ENCODE peak calls at places on chromosomes 13 and 19, in nine cellular contexts. N is heart right ventricle; Q is breast epithelium; L is cardiac muscle cell; J is GM12878; C is effector memory CD4-positive, alpha-beta T cell; I is K562; W is vagina; E is colonic mucosa. B is an unnamed sample. For H3K4me1, the result is how much of the 10 kb centered on the place peaks cover.

GRCh38 chr13:114296448-114296847 is 15.0 kb downstream of the UPF3A start:
- DNase-seq in N (no peak), Q (no peak), L (no peak), J (no peak), C (no peak), I (no peak), W (no peak), E (no peak), B (no peak)

GRCh38 chr19:49343127-49343526 is 7.9 kb downstream of the CD37 start:
- DNase-seq in N (no peak), Q (no peak), L (no peak), J (no peak), C (no peak), I (no peak), W (no peak), E (no peak), B (no peak)

GRCh38 chr13:112819816-112820215 is 130.0 kb downstream of the ATP11A start:
- DNase-seq in N (no peak), Q (no peak), L (peak), J (no peak), C (no peak), I (no peak), W (no peak), E (no peak), B (no peak)

GRCh38 chr19:30318936-30319335 is 53.2 kb upstream of the ZNF536 start:
- DNase-seq in N (no peak), Q (no peak), L (no peak), J (no peak), C (no peak), I (no peak), W (no peak), E (no peak), B (no peak)

GRCh38 chr13:44718467-44718866 is 142.3 kb upstream of the TSC22D1 start:
- DNase-seq in N (no peak), Q (no peak), L (no peak), J (no peak), C (no peak), I (no peak), W (no peak), E (no peak), B (no peak)

GRCh38 chr13:45674908-45675307 is 27.2 kb upstream of the CBY2 start:
- DNase-seq in N (no peak), Q (no peak), L (peak), J (no peak), C (no peak), I (no peak), W (no peak), E (no peak), B (no peak)

GRCh38 chr19:53132231-53132991 is at the start of gene ZNF415:
- DNase-seq in N (peak), Q (peak), L (peak), J (no peak), C (peak), I (no peak), W (no peak), E (peak), B (peak)

GRCh38 chr13:31629085-31629785 is 110.1 kb upstream of the RXFP2 start:
- DNase-seq in N (no peak), Q (no peak), L (no peak), J (no peak), C (no peak), I (no peak), W (no peak), E (no peak), B (no peak)

GRCh38 chr13:91986771-91987515 is 588.5 kb downstream of the GPC5 start:
- DNase-seq in N (no peak), Q (no peak), L (no peak), J (no peak), C (no peak), I (no peak), W (no peak), E (no peak), B (no peak)

GRCh38 chr13:40187324-40187795 is 479.1 kb downstream of the FOXO1 start:
- DNase-seq in N (no peak), Q (no peak), L (no peak), J (no peak), C (peak), I (no peak), W (peak), E (no peak), B (no peak)
- H3K4me1 ChIP-seq in N (under half), Q (under half), L (under half), J (under half), C (half or more), I (under half), W (under half), E (under half), B (under half)

GRCh38 chr19:46606681-46607440 is 5.7 kb downstream of the CALM3 start:
- DNase-seq in N (no peak), Q (no peak), L (no peak), J (no peak), C (no peak), I (no peak), W (no peak), E (peak), B (no peak)

GRCh38 chr19:46608178-46608577 is 7.0 kb downstream of the CALM3 start:
- DNase-seq in N (no peak), Q (peak), L (no peak), J (no peak), C (no peak), I (no peak), W (no peak), E (peak), B (peak)

GRCh38 chr19:46606019-46606418 is 4.9 kb downstream of the CALM3 start:
- DNase-seq in N (no peak), Q (peak), L (no peak), J (no peak), C (no peak), I (no peak), W (peak), E (no peak), B (peak)

GRCh38 chr19:46608581-46609345 is 7.6 kb downstream of the CALM3 start:
- DNase-seq in N (no peak), Q (no peak), L (no peak), J (no peak), C (no peak), I (no peak), W (peak), E (peak), B (peak)

DNA sequence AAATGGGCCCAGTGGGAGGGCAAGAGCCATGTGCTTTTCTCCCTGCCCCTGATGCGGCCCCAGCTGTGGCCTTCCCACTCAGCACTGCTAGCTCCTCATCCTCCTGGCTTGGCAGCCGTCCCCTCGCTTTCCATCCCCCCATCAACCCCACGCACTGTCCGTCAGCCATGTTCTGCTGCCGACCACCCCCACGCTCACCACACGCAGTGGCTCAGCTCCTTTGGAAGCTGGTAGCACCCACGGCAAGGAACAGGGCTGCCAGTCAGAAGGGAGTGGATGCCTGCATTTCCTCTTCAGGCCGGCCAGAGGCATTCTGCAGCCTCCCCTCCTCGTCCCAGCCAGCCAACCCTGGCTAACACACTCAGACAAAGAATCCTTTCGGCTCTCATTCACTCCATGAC is 6.3 kb downstream of the CALM3 start:
- DNase-seq in N (no peak), Q (peak), L (no peak), J (no peak), C (no peak), I (no peak), W (no peak), E (peak), B (no peak)
- H3K4me1 ChIP-seq in N (under half), Q (under half), L (under half), J (under half), C (under half), I (under half), W (under half), E (under half), B (under half)

DNA sequence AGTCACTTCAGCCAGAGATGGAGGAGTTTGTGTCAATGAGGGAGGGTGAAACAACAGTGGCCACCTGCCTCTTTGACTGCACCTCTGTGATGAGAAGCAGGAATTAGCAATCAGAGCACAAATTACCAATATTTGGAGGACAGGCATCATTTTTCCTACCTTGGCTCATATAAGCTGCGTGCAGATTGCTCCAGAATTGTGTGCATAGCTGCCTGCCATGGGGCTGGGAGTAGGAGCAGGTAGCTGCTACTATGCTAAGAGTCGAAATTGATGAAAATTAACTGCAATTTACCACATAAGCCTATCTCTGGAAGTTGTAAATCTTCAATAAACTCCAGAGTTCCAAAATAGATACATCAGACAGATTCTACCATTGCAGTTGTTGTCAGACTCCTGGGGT is 167.5 kb upstream of the HTR2A start:
- DNase-seq in N (no peak), Q (no peak), L (no peak), J (no peak), C (no peak), I (no peak), W (no peak), E (no peak), B (no peak)
- H3K4me1 ChIP-seq in N (under half), Q (under half), L (under half), J (under half), C (under half), I (under half), W (under half), E (under half), B (under half)

GRCh38 chr13:98978280-98978679 is 416 bp upstream of the DOCK9 start:
- DNase-seq in N (no peak), Q (no peak), L (no peak), J (no peak), C (no peak), I (no peak), W (no peak), E (no peak), B (no peak)
- H3K4me1 ChIP-seq in N (under half), Q (under half), L (under half), J (under half), C (under half), I (under half), W (under half), E (under half), B (under half)

GRCh38 chr19:1362385-1363257 is 21.1 kb upstream of the NDUFS7 start:
- DNase-seq in N (no peak), Q (no peak), L (no peak), J (no peak), C (no peak), I (no peak), W (no peak), E (no peak), B (no peak)

GRCh38 chr19:1365306-1365963 is 18.3 kb upstream of the NDUFS7 start:
- DNase-seq in N (no peak), Q (no peak), L (no peak), J (no peak), C (no peak), I (no peak), W (no peak), E (no peak), B (no peak)

GRCh38 chr19:1361601-1362384 is 21.9 kb upstream of the NDUFS7 start:
- DNase-seq in N (no peak), Q (no peak), L (no peak), J (no peak), C (no peak), I (no peak), W (no peak), E (no peak), B (no peak)

GRCh38 chr19:1364070-1364719 is 19.5 kb upstream of the NDUFS7 start:
- DNase-seq in N (no peak), Q (no peak), L (no peak), J (no peak), C (no peak), I (no peak), W (no peak), E (no peak), B (no peak)

GRCh38 chr19:1363599-1363998 is 20.1 kb upstream of the NDUFS7 start:
- DNase-seq in N (no peak), Q (no peak), L (no peak), J (no peak), C (no peak), I (no peak), W (no peak), E (no peak), B (no peak)
- H3K4me1 ChIP-seq in N (under half), Q (under half), L (under half), J (under half), C (under half), I (under half), W (under half), E (under half), B (under half)

DNA sequence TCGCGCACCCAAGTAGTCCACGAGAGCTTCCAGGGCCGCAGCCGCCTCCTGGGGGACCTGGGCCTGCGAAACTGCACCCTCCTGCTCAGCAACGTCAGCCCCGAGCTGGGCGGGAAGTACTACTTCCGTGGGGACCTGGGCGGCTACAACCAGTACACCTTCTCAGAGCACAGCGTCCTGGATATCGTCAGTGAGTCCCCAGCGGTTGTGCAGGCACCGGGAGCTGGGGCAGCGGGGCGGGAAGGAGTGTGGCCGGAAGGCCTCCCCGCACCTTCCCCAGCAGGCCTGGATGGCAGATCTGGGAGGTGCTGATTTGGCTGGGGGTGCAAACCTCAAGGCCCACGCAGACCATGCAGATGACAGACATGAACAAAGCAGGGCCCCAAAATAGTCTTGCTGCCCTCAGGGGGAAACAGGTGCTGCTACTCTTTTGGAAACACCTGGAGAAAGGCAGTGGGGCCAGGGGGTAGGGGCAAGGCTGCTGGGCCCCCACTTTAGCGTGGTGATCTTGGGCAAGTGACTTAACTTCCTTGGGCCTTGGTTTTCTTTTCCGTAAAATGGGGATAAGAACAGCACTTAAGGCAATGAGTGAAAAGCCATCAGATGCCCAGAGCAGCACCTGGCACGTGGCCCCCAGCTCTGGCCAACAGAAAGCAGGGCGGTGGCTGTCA is 4.0 kb downstream of the MAG start:
- DNase-seq in N (no peak), Q (no peak), L (peak), J (no peak), C (peak), I (peak), W (no peak), E (no peak), B (no peak)
- H3K4me1 ChIP-seq in N (under half), Q (under half), L (under half), J (under half), C (under half), I (half or more), W (under half), E (under half), B (under half)

GRCh38 chr19:58556633-58557252 is 1.7 kb downstream of the UBE2M start:
- DNase-seq in N (no peak), Q (no peak), L (no peak), J (no peak), C (no peak), I (no peak), W (peak), E (peak), B (no peak)
- H3K4me1 ChIP-seq in N (under half), Q (under half), L (under half), J (under half), C (under half), I (half or more), W (half or more), E (under half), B (under half)

GRCh38 chr13:30156826-30157615 is 150.3 kb downstream of the KATNAL1 start:
- DNase-seq in N (no peak), Q (no peak), L (no peak), J (no peak), C (no peak), I (no peak), W (no peak), E (no peak), B (no peak)

GRCh38 chr13:30154931-30155330 is 152.4 kb downstream of the KATNAL1 start:
- DNase-seq in N (no peak), Q (no peak), L (no peak), J (no peak), C (no peak), I (no peak), W (no peak), E (no peak), B (no peak)

GRCh38 chr13:30153871-30154426 is 153.4 kb downstream of the KATNAL1 start:
- DNase-seq in N (no peak), Q (no peak), L (peak), J (no peak), C (no peak), I (no peak), W (no peak), E (no peak), B (no peak)

GRCh38 chr13:30156270-30156669 is 151.1 kb downstream of the KATNAL1 start:
- DNase-seq in N (no peak), Q (no peak), L (no peak), J (no peak), C (no peak), I (no peak), W (no peak), E (no peak), B (no peak)

DNA sequence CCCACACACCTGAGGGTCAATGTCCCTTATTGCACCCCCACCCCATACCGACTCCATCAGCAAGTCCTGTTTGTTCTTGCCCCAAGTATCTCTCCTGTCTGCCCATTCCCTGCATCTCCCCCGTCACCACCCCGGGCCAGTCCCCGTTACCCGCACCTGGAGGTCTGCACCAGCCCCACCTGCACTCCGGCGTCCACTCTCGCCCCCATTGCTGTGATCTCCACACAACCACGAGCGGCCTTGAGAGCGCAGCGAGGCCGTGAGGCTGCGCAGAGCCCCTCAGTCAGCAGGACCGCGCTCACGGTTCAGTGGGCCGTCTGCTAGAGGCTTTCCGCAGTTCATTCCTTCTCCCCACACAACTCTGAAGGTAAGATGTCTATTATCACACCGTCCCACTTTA is 152.8 kb downstream of the KATNAL1 start:
- DNase-seq in N (no peak), Q (no peak), L (no peak), J (no peak), C (no peak), I (no peak), W (no peak), E (no peak), B (no peak)
- H3K4me1 ChIP-seq in N (under half), Q (under half), L (under half), J (under half), C (under half), I (under half), W (under half), E (under half), B (under half)

DNA sequence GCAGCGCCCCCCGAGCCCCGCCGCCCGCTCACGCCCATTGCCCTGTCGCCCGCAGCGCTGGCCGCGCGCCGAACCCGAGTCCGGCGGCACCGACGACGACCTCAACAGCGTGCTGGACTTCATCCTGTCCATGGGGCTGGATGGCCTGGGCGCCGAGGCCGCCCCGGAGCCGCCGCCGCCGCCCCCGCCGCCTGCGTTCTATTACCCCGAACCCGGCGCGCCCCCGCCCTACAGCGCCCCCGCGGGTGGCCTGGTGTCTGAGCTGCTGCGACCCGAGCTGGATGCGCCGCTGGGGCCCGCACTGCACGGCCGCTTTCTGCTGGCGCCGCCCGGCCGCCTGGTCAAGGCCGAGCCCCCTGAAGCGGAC is 518 bp downstream of the KLF2 start:
- DNase-seq in N (no peak), Q (no peak), L (peak), J (no peak), C (peak), I (peak), W (no peak), E (peak), B (no peak)
- H3K4me1 ChIP-seq in N (under half), Q (under half), L (under half), J (under half), C (under half), I (under half), W (under half), E (under half), B (under half)

GRCh38 chr19:4980087-4980486 is 11.2 kb downstream of the KDM4B start:
- DNase-seq in N (no peak), Q (no peak), L (no peak), J (no peak), C (no peak), I (no peak), W (no peak), E (no peak), B (no peak)

GRCh38 chr19:4977299-4978174 is 8.6 kb downstream of the KDM4B start:
- DNase-seq in N (no peak), Q (no peak), L (peak), J (no peak), C (no peak), I (no peak), W (peak), E (no peak), B (no peak)

GRCh38 chr19:4980838-4981680 is 12.1 kb downstream of the KDM4B start:
- DNase-seq in N (no peak), Q (no peak), L (no peak), J (no peak), C (no peak), I (peak), W (no peak), E (no peak), B (no peak)

GRCh38 chr19:4981681-4981958 is 12.7 kb downstream of the KDM4B start:
- DNase-seq in N (no peak), Q (no peak), L (no peak), J (no peak), C (no peak), I (no peak), W (no peak), E (no peak), B (no peak)

GRCh38 chr19:4979211-4979807 is 10.4 kb downstream of the KDM4B start:
- DNase-seq in N (no peak), Q (no peak), L (no peak), J (no peak), C (no peak), I (no peak), W (no peak), E (no peak), B (no peak)
- H3K4me1 ChIP-seq in N (half or more), Q (under half), L (under half), J (under half), C (under half), I (half or more), W (half or more), E (under half), B (half or more)